ENCODE peak calls at places on chromosomes 7 and 10, in nine cellular contexts. One of them, this sample, is unnamed.

GRCh38 chr7:100629117-100629711 is 12.1 kb downstream of the TFR2 start:
- DNase-seq in dermis microvascular lymphatic vessel endothelial cell: peak
- DNase-seq in spleen: no peak
- DNase-seq in effector CD4-positive, alpha-beta T cell: no peak
- DNase-seq in stimulated activated CD4-positive, alpha-beta T cell treated with anti-CD3 and anti-CD28 coated beads, Interleukin-12 subunit alpha, Interleukin-12 subunit beta, amount 100 ng/mL, for 4 hours: no peak
- DNase-seq in GM03348: no peak
- DNase-seq in mesothelial cell of epicardium: no peak
- DNase-seq in T-helper 2 cell treated with Interferon-gamma antibody and Interleukin-4, amounts not matched to agents 5 μg/mL and 100 μg/mL, for 36 hours: no peak
- DNase-seq in NCI-H2029 treated with DMSO at 0.1 percent for 48 hours: no peak
- DNase-seq in this sample: no peak

GRCh38 chr10:70866424-70866823 is 21.9 kb downstream of the PCBD1 start:
- DNase-seq in spleen: no peak
- DNase-seq in effector CD4-positive, alpha-beta T cell: no peak
- DNase-seq in T-helper 2 cell treated with Interferon-gamma antibody and Interleukin-4, amounts not matched to agents 5 μg/mL and 100 μg/mL, for 36 hours: no peak
- DNase-seq in NCI-H2029 treated with DMSO at 0.1 percent for 48 hours: no peak
- DNase-seq in dermis microvascular lymphatic vessel endothelial cell: no peak
- DNase-seq in stimulated activated CD4-positive, alpha-beta T cell treated with anti-CD3 and anti-CD28 coated beads, Interleukin-12 subunit alpha, Interleukin-12 subunit beta, amount 100 ng/mL, for 4 hours: no peak
- DNase-seq in mesothelial cell of epicardium: no peak
- DNase-seq in GM03348: no peak
- DNase-seq in this sample: no peak

GRCh38 chr10:119207367-119207668 is at the start of gene GRK5:
- DNase-seq in mesothelial cell of epicardium: peak
- DNase-seq in NCI-H2029 treated with DMSO at 0.1 percent for 48 hours: peak
- DNase-seq in dermis microvascular lymphatic vessel endothelial cell: peak
- DNase-seq in stimulated activated CD4-positive, alpha-beta T cell treated with anti-CD3 and anti-CD28 coated beads, Interleukin-12 subunit alpha, Interleukin-12 subunit beta, amount 100 ng/mL, for 4 hours: peak
- DNase-seq in effector CD4-positive, alpha-beta T cell: peak
- DNase-seq in spleen: peak
- DNase-seq in GM03348: peak
- DNase-seq in T-helper 2 cell treated with Interferon-gamma antibody and Interleukin-4, amounts not matched to agents 5 μg/mL and 100 μg/mL, for 36 hours: peak
- DNase-seq in this sample: peak

GRCh38 chr10:110459600-110459999 is 38.1 kb upstream of the DUSP5 start:
- DNase-seq in mesothelial cell of epicardium: no peak
- DNase-seq in stimulated activated CD4-positive, alpha-beta T cell treated with anti-CD3 and anti-CD28 coated beads, Interleukin-12 subunit alpha, Interleukin-12 subunit beta, amount 100 ng/mL, for 4 hours: no peak
- DNase-seq in dermis microvascular lymphatic vessel endothelial cell: no peak
- DNase-seq in effector CD4-positive, alpha-beta T cell: no peak
- DNase-seq in spleen: no peak
- DNase-seq in NCI-H2029 treated with DMSO at 0.1 percent for 48 hours: no peak
- DNase-seq in T-helper 2 cell treated with Interferon-gamma antibody and Interleukin-4, amounts not matched to agents 5 μg/mL and 100 μg/mL, for 36 hours: no peak
- DNase-seq in GM03348: no peak
- DNase-seq in this sample: no peak

GRCh38 chr10:132375795-132376297 is 21.2 kb upstream of the PWWP2B start:
- DNase-seq in spleen: no peak
- DNase-seq in T-helper 2 cell treated with Interferon-gamma antibody and Interleukin-4, amounts not matched to agents 5 μg/mL and 100 μg/mL, for 36 hours: no peak
- DNase-seq in effector CD4-positive, alpha-beta T cell: no peak
- DNase-seq in GM03348: no peak
- DNase-seq in mesothelial cell of epicardium: no peak
- DNase-seq in stimulated activated CD4-positive, alpha-beta T cell treated with anti-CD3 and anti-CD28 coated beads, Interleukin-12 subunit alpha, Interleukin-12 subunit beta, amount 100 ng/mL, for 4 hours: no peak
- DNase-seq in NCI-H2029 treated with DMSO at 0.1 percent for 48 hours: no peak
- DNase-seq in dermis microvascular lymphatic vessel endothelial cell: no peak
- DNase-seq in this sample: no peak

GRCh38 chr7:139671967-139672366 is 105.8 kb downstream of the HIPK2 start:
- DNase-seq in T-helper 2 cell treated with Interferon-gamma antibody and Interleukin-4, amounts not matched to agents 5 μg/mL and 100 μg/mL, for 36 hours: no peak
- DNase-seq in mesothelial cell of epicardium: no peak
- DNase-seq in NCI-H2029 treated with DMSO at 0.1 percent for 48 hours: no peak
- DNase-seq in spleen: no peak
- DNase-seq in stimulated activated CD4-positive, alpha-beta T cell treated with anti-CD3 and anti-CD28 coated beads, Interleukin-12 subunit alpha, Interleukin-12 subunit beta, amount 100 ng/mL, for 4 hours: no peak
- DNase-seq in dermis microvascular lymphatic vessel endothelial cell: no peak
- DNase-seq in effector CD4-positive, alpha-beta T cell: no peak
- DNase-seq in GM03348: no peak
- DNase-seq in this sample: no peak

GRCh38 chr7:83148776-83149175 is 13.9 kb downstream of the PCLO start:
- DNase-seq in effector CD4-positive, alpha-beta T cell: no peak
- DNase-seq in NCI-H2029 treated with DMSO at 0.1 percent for 48 hours: no peak
- DNase-seq in T-helper 2 cell treated with Interferon-gamma antibody and Interleukin-4, amounts not matched to agents 5 μg/mL and 100 μg/mL, for 36 hours: no peak
- DNase-seq in mesothelial cell of epicardium: no peak
- DNase-seq in spleen: no peak
- DNase-seq in GM03348: no peak
- DNase-seq in dermis microvascular lymphatic vessel endothelial cell: peak
- DNase-seq in stimulated activated CD4-positive, alpha-beta T cell treated with anti-CD3 and anti-CD28 coated beads, Interleukin-12 subunit alpha, Interleukin-12 subunit beta, amount 100 ng/mL, for 4 hours: no peak
- DNase-seq in this sample: no peak

GRCh38 chr10:124323145-124323725 is 95.5 kb downstream of the OAT start:
- DNase-seq in stimulated activated CD4-positive, alpha-beta T cell treated with anti-CD3 and anti-CD28 coated beads, Interleukin-12 subunit alpha, Interleukin-12 subunit beta, amount 100 ng/mL, for 4 hours: no peak
- DNase-seq in spleen: peak
- DNase-seq in effector CD4-positive, alpha-beta T cell: no peak
- DNase-seq in mesothelial cell of epicardium: no peak
- DNase-seq in NCI-H2029 treated with DMSO at 0.1 percent for 48 hours: no peak
- DNase-seq in T-helper 2 cell treated with Interferon-gamma antibody and Interleukin-4, amounts not matched to agents 5 μg/mL and 100 μg/mL, for 36 hours: no peak
- DNase-seq in dermis microvascular lymphatic vessel endothelial cell: no peak
- DNase-seq in GM03348: no peak
- DNase-seq in this sample: no peak

GRCh38 chr7:158584392-158584791 is 3.2 kb downstream of the PTPRN2 start:
- DNase-seq in T-helper 2 cell treated with Interferon-gamma antibody and Interleukin-4, amounts not matched to agents 5 μg/mL and 100 μg/mL, for 36 hours: no peak
- DNase-seq in NCI-H2029 treated with DMSO at 0.1 percent for 48 hours: no peak
- DNase-seq in spleen: no peak
- DNase-seq in mesothelial cell of epicardium: no peak
- DNase-seq in dermis microvascular lymphatic vessel endothelial cell: no peak
- DNase-seq in stimulated activated CD4-positive, alpha-beta T cell treated with anti-CD3 and anti-CD28 coated beads, Interleukin-12 subunit alpha, Interleukin-12 subunit beta, amount 100 ng/mL, for 4 hours: no peak
- DNase-seq in GM03348: no peak
- DNase-seq in effector CD4-positive, alpha-beta T cell: no peak
- DNase-seq in this sample: no peak

GRCh38 chr7:124992881-124993562 is 63.4 kb upstream of the POT1 start:
- DNase-seq in GM03348: peak
- DNase-seq in spleen: no peak
- DNase-seq in stimulated activated CD4-positive, alpha-beta T cell treated with anti-CD3 and anti-CD28 coated beads, Interleukin-12 subunit alpha, Interleukin-12 subunit beta, amount 100 ng/mL, for 4 hours: no peak
- DNase-seq in mesothelial cell of epicardium: no peak
- DNase-seq in dermis microvascular lymphatic vessel endothelial cell: no peak
- DNase-seq in NCI-H2029 treated with DMSO at 0.1 percent for 48 hours: no peak
- DNase-seq in T-helper 2 cell treated with Interferon-gamma antibody and Interleukin-4, amounts not matched to agents 5 μg/mL and 100 μg/mL, for 36 hours: no peak
- DNase-seq in effector CD4-positive, alpha-beta T cell: no peak
- DNase-seq in this sample: no peak

GRCh38 chr10:84198206-84198915 is 4.0 kb downstream of the CDHR1 start:
- DNase-seq in mesothelial cell of epicardium: no peak
- DNase-seq in dermis microvascular lymphatic vessel endothelial cell: no peak
- DNase-seq in spleen: peak
- DNase-seq in T-helper 2 cell treated with Interferon-gamma antibody and Interleukin-4, amounts not matched to agents 5 μg/mL and 100 μg/mL, for 36 hours: no peak
- DNase-seq in stimulated activated CD4-positive, alpha-beta T cell treated with anti-CD3 and anti-CD28 coated beads, Interleukin-12 subunit alpha, Interleukin-12 subunit beta, amount 100 ng/mL, for 4 hours: no peak
- DNase-seq in GM03348: no peak
- DNase-seq in NCI-H2029 treated with DMSO at 0.1 percent for 48 hours: no peak
- DNase-seq in effector CD4-positive, alpha-beta T cell: no peak
- DNase-seq in this sample: no peak

GRCh38 chr10:119517235-119518141 is 25.0 kb downstream of the RGS10 start:
- DNase-seq in spleen: peak
- DNase-seq in NCI-H2029 treated with DMSO at 0.1 percent for 48 hours: no peak
- DNase-seq in GM03348: peak
- DNase-seq in mesothelial cell of epicardium: no peak
- DNase-seq in T-helper 2 cell treated with Interferon-gamma antibody and Interleukin-4, amounts not matched to agents 5 μg/mL and 100 μg/mL, for 36 hours: peak
- DNase-seq in stimulated activated CD4-positive, alpha-beta T cell treated with anti-CD3 and anti-CD28 coated beads, Interleukin-12 subunit alpha, Interleukin-12 subunit beta, amount 100 ng/mL, for 4 hours: no peak
- DNase-seq in effector CD4-positive, alpha-beta T cell: peak
- DNase-seq in dermis microvascular lymphatic vessel endothelial cell: peak
- DNase-seq in this sample: peak

GRCh38 chr10:122044713-122045112 is 55.8 kb downstream of the TACC2 start:
- DNase-seq in effector CD4-positive, alpha-beta T cell: no peak
- DNase-seq in mesothelial cell of epicardium: no peak
- DNase-seq in NCI-H2029 treated with DMSO at 0.1 percent for 48 hours: no peak
- DNase-seq in spleen: peak
- DNase-seq in dermis microvascular lymphatic vessel endothelial cell: no peak
- DNase-seq in T-helper 2 cell treated with Interferon-gamma antibody and Interleukin-4, amounts not matched to agents 5 μg/mL and 100 μg/mL, for 36 hours: no peak
- DNase-seq in GM03348: no peak
- DNase-seq in stimulated activated CD4-positive, alpha-beta T cell treated with anti-CD3 and anti-CD28 coated beads, Interleukin-12 subunit alpha, Interleukin-12 subunit beta, amount 100 ng/mL, for 4 hours: no peak
- DNase-seq in this sample: no peak

GRCh38 chr7:24701232-24701898 is 55.9 kb downstream of the GSDME start:
- DNase-seq in spleen: peak
- DNase-seq in NCI-H2029 treated with DMSO at 0.1 percent for 48 hours: no peak
- DNase-seq in GM03348: peak
- DNase-seq in mesothelial cell of epicardium: no peak
- DNase-seq in dermis microvascular lymphatic vessel endothelial cell: peak
- DNase-seq in T-helper 2 cell treated with Interferon-gamma antibody and Interleukin-4, amounts not matched to agents 5 μg/mL and 100 μg/mL, for 36 hours: no peak
- DNase-seq in effector CD4-positive, alpha-beta T cell: no peak
- DNase-seq in stimulated activated CD4-positive, alpha-beta T cell treated with anti-CD3 and anti-CD28 coated beads, Interleukin-12 subunit alpha, Interleukin-12 subunit beta, amount 100 ng/mL, for 4 hours: no peak
- DNase-seq in this sample: no peak

GRCh38 chr10:73991846-73992245 is 6.1 kb upstream of the VCL start:
- DNase-seq in T-helper 2 cell treated with Interferon-gamma antibody and Interleukin-4, amounts not matched to agents 5 μg/mL and 100 μg/mL, for 36 hours: peak
- DNase-seq in effector CD4-positive, alpha-beta T cell: peak
- DNase-seq in spleen: peak
- DNase-seq in stimulated activated CD4-positive, alpha-beta T cell treated with anti-CD3 and anti-CD28 coated beads, Interleukin-12 subunit alpha, Interleukin-12 subunit beta, amount 100 ng/mL, for 4 hours: peak
- DNase-seq in mesothelial cell of epicardium: no peak
- DNase-seq in GM03348: no peak
- DNase-seq in dermis microvascular lymphatic vessel endothelial cell: no peak
- DNase-seq in NCI-H2029 treated with DMSO at 0.1 percent for 48 hours: no peak
- DNase-seq in this sample: peak

GRCh38 chr10:5349362-5349761 is 15.4 kb upstream of the UCN3 start:
- DNase-seq in spleen: no peak
- DNase-seq in dermis microvascular lymphatic vessel endothelial cell: no peak
- DNase-seq in GM03348: no peak
- DNase-seq in effector CD4-positive, alpha-beta T cell: no peak
- DNase-seq in NCI-H2029 treated with DMSO at 0.1 percent for 48 hours: no peak
- DNase-seq in mesothelial cell of epicardium: no peak
- DNase-seq in stimulated activated CD4-positive, alpha-beta T cell treated with anti-CD3 and anti-CD28 coated beads, Interleukin-12 subunit alpha, Interleukin-12 subunit beta, amount 100 ng/mL, for 4 hours: no peak
- DNase-seq in T-helper 2 cell treated with Interferon-gamma antibody and Interleukin-4, amounts not matched to agents 5 μg/mL and 100 μg/mL, for 36 hours: no peak
- DNase-seq in this sample: no peak

GRCh38 chr10:101080933-101081546 is 19.3 kb downstream of the KAZALD1 start:
- DNase-seq in effector CD4-positive, alpha-beta T cell: no peak
- DNase-seq in T-helper 2 cell treated with Interferon-gamma antibody and Interleukin-4, amounts not matched to agents 5 μg/mL and 100 μg/mL, for 36 hours: no peak
- DNase-seq in GM03348: peak
- DNase-seq in spleen: no peak
- DNase-seq in stimulated activated CD4-positive, alpha-beta T cell treated with anti-CD3 and anti-CD28 coated beads, Interleukin-12 subunit alpha, Interleukin-12 subunit beta, amount 100 ng/mL, for 4 hours: no peak
- DNase-seq in NCI-H2029 treated with DMSO at 0.1 percent for 48 hours: no peak
- DNase-seq in mesothelial cell of epicardium: no peak
- DNase-seq in dermis microvascular lymphatic vessel endothelial cell: peak
- DNase-seq in this sample: no peak

GRCh38 chr7:106022193-106022821 is 59.2 kb downstream of the CDHR3 start:
- DNase-seq in GM03348: no peak
- DNase-seq in mesothelial cell of epicardium: no peak
- DNase-seq in dermis microvascular lymphatic vessel endothelial cell: no peak
- DNase-seq in NCI-H2029 treated with DMSO at 0.1 percent for 48 hours: peak
- DNase-seq in effector CD4-positive, alpha-beta T cell: peak
- DNase-seq in T-helper 2 cell treated with Interferon-gamma antibody and Interleukin-4, amounts not matched to agents 5 μg/mL and 100 μg/mL, for 36 hours: peak
- DNase-seq in stimulated activated CD4-positive, alpha-beta T cell treated with anti-CD3 and anti-CD28 coated beads, Interleukin-12 subunit alpha, Interleukin-12 subunit beta, amount 100 ng/mL, for 4 hours: no peak
- DNase-seq in spleen: peak
- DNase-seq in this sample: no peak

GRCh38 chr7:156001496-156002260 is 189.4 kb upstream of the SHH start:
- DNase-seq in mesothelial cell of epicardium: no peak
- DNase-seq in GM03348: no peak
- DNase-seq in T-helper 2 cell treated with Interferon-gamma antibody and Interleukin-4, amounts not matched to agents 5 μg/mL and 100 μg/mL, for 36 hours: no peak
- DNase-seq in effector CD4-positive, alpha-beta T cell: no peak
- DNase-seq in dermis microvascular lymphatic vessel endothelial cell: no peak
- DNase-seq in spleen: no peak
- DNase-seq in NCI-H2029 treated with DMSO at 0.1 percent for 48 hours: no peak
- DNase-seq in stimulated activated CD4-positive, alpha-beta T cell treated with anti-CD3 and anti-CD28 coated beads, Interleukin-12 subunit alpha, Interleukin-12 subunit beta, amount 100 ng/mL, for 4 hours: no peak
- DNase-seq in this sample: no peak

GRCh38 chr7:137020351-137020750 is 151.9 kb downstream of the CHRM2 start:
- DNase-seq in dermis microvascular lymphatic vessel endothelial cell: no peak
- DNase-seq in NCI-H2029 treated with DMSO at 0.1 percent for 48 hours: peak
- DNase-seq in mesothelial cell of epicardium: no peak
- DNase-seq in GM03348: no peak
- DNase-seq in stimulated activated CD4-positive, alpha-beta T cell treated with anti-CD3 and anti-CD28 coated beads, Interleukin-12 subunit alpha, Interleukin-12 subunit beta, amount 100 ng/mL, for 4 hours: no peak
- DNase-seq in effector CD4-positive, alpha-beta T cell: no peak
- DNase-seq in spleen: no peak
- DNase-seq in T-helper 2 cell treated with Interferon-gamma antibody and Interleukin-4, amounts not matched to agents 5 μg/mL and 100 μg/mL, for 36 hours: no peak
- DNase-seq in this sample: no peak

GRCh38 chr10:36023939-36024338 is 381.8 kb upstream of the FZD8 start:
- DNase-seq in stimulated activated CD4-positive, alpha-beta T cell treated with anti-CD3 and anti-CD28 coated beads, Interleukin-12 subunit alpha, Interleukin-12 subunit beta, amount 100 ng/mL, for 4 hours: no peak
- DNase-seq in T-helper 2 cell treated with Interferon-gamma antibody and Interleukin-4, amounts not matched to agents 5 μg/mL and 100 μg/mL, for 36 hours: no peak
- DNase-seq in effector CD4-positive, alpha-beta T cell: no peak
- DNase-seq in NCI-H2029 treated with DMSO at 0.1 percent for 48 hours: no peak
- DNase-seq in dermis microvascular lymphatic vessel endothelial cell: peak
- DNase-seq in GM03348: peak
- DNase-seq in mesothelial cell of epicardium: no peak
- DNase-seq in spleen: no peak
- DNase-seq in this sample: no peak

GRCh38 chr10:70596860-70597809 is 5.4 kb downstream of the PRF1 start:
- DNase-seq in stimulated activated CD4-positive, alpha-beta T cell treated with anti-CD3 and anti-CD28 coated beads, Interleukin-12 subunit alpha, Interleukin-12 subunit beta, amount 100 ng/mL, for 4 hours: no peak
- DNase-seq in spleen: no peak
- DNase-seq in effector CD4-positive, alpha-beta T cell: no peak
- DNase-seq in GM03348: no peak
- DNase-seq in T-helper 2 cell treated with Interferon-gamma antibody and Interleukin-4, amounts not matched to agents 5 μg/mL and 100 μg/mL, for 36 hours: no peak
- DNase-seq in dermis microvascular lymphatic vessel endothelial cell: no peak
- DNase-seq in mesothelial cell of epicardium: no peak
- DNase-seq in NCI-H2029 treated with DMSO at 0.1 percent for 48 hours: no peak
- DNase-seq in this sample: no peak

GRCh38 chr7:47366211-47366610 is 215.7 kb downstream of the TNS3 start:
- DNase-seq in NCI-H2029 treated with DMSO at 0.1 percent for 48 hours: no peak
- DNase-seq in spleen: no peak
- DNase-seq in T-helper 2 cell treated with Interferon-gamma antibody and Interleukin-4, amounts not matched to agents 5 μg/mL and 100 μg/mL, for 36 hours: no peak
- DNase-seq in dermis microvascular lymphatic vessel endothelial cell: no peak
- DNase-seq in effector CD4-positive, alpha-beta T cell: no peak
- DNase-seq in stimulated activated CD4-positive, alpha-beta T cell treated with anti-CD3 and anti-CD28 coated beads, Interleukin-12 subunit alpha, Interleukin-12 subunit beta, amount 100 ng/mL, for 4 hours: no peak
- DNase-seq in mesothelial cell of epicardium: no peak
- DNase-seq in GM03348: no peak
- DNase-seq in this sample: no peak

GRCh38 chr10:116465541-116465940 is 37.9 kb downstream of the PNLIPRP3 start:
- DNase-seq in mesothelial cell of epicardium: no peak
- DNase-seq in GM03348: no peak
- DNase-seq in stimulated activated CD4-positive, alpha-beta T cell treated with anti-CD3 and anti-CD28 coated beads, Interleukin-12 subunit alpha, Interleukin-12 subunit beta, amount 100 ng/mL, for 4 hours: no peak
- DNase-seq in NCI-H2029 treated with DMSO at 0.1 percent for 48 hours: no peak
- DNase-seq in spleen: no peak
- DNase-seq in effector CD4-positive, alpha-beta T cell: no peak
- DNase-seq in T-helper 2 cell treated with Interferon-gamma antibody and Interleukin-4, amounts not matched to agents 5 μg/mL and 100 μg/mL, for 36 hours: no peak
- DNase-seq in dermis microvascular lymphatic vessel endothelial cell: no peak
- DNase-seq in this sample: no peak

GRCh38 chr10:6770846-6771245 is 190.8 kb upstream of the PRKCQ start:
- DNase-seq in T-helper 2 cell treated with Interferon-gamma antibody and Interleukin-4, amounts not matched to agents 5 μg/mL and 100 μg/mL, for 36 hours: no peak
- DNase-seq in stimulated activated CD4-positive, alpha-beta T cell treated with anti-CD3 and anti-CD28 coated beads, Interleukin-12 subunit alpha, Interleukin-12 subunit beta, amount 100 ng/mL, for 4 hours: no peak
- DNase-seq in NCI-H2029 treated with DMSO at 0.1 percent for 48 hours: no peak
- DNase-seq in mesothelial cell of epicardium: no peak
- DNase-seq in spleen: no peak
- DNase-seq in GM03348: no peak
- DNase-seq in effector CD4-positive, alpha-beta T cell: no peak
- DNase-seq in dermis microvascular lymphatic vessel endothelial cell: no peak
- DNase-seq in this sample: no peak

GRCh38 chr10:47041401-47042198 is 130.4 kb downstream of the PTPN20 start:
- DNase-seq in mesothelial cell of epicardium: no peak
- DNase-seq in spleen: no peak
- DNase-seq in T-helper 2 cell treated with Interferon-gamma antibody and Interleukin-4, amounts not matched to agents 5 μg/mL and 100 μg/mL, for 36 hours: no peak
- DNase-seq in dermis microvascular lymphatic vessel endothelial cell: no peak
- DNase-seq in stimulated activated CD4-positive, alpha-beta T cell treated with anti-CD3 and anti-CD28 coated beads, Interleukin-12 subunit alpha, Interleukin-12 subunit beta, amount 100 ng/mL, for 4 hours: no peak
- DNase-seq in NCI-H2029 treated with DMSO at 0.1 percent for 48 hours: no peak
- DNase-seq in GM03348: peak
- DNase-seq in effector CD4-positive, alpha-beta T cell: no peak
- DNase-seq in this sample: no peak

GRCh38 chr7:11665381-11665780 is 166.6 kb downstream of the THSD7A start:
- DNase-seq in effector CD4-positive, alpha-beta T cell: no peak
- DNase-seq in T-helper 2 cell treated with Interferon-gamma antibody and Interleukin-4, amounts not matched to agents 5 μg/mL and 100 μg/mL, for 36 hours: no peak
- DNase-seq in NCI-H2029 treated with DMSO at 0.1 percent for 48 hours: no peak
- DNase-seq in dermis microvascular lymphatic vessel endothelial cell: no peak
- DNase-seq in mesothelial cell of epicardium: no peak
- DNase-seq in GM03348: no peak
- DNase-seq in stimulated activated CD4-positive, alpha-beta T cell treated with anti-CD3 and anti-CD28 coated beads, Interleukin-12 subunit alpha, Interleukin-12 subunit beta, amount 100 ng/mL, for 4 hours: no peak
- DNase-seq in spleen: no peak
- DNase-seq in this sample: no peak

GRCh38 chr10:8852546-8852945 is 798.1 kb downstream of the GATA3 start:
- DNase-seq in stimulated activated CD4-positive, alpha-beta T cell treated with anti-CD3 and anti-CD28 coated beads, Interleukin-12 subunit alpha, Interleukin-12 subunit beta, amount 100 ng/mL, for 4 hours: no peak
- DNase-seq in GM03348: no peak
- DNase-seq in mesothelial cell of epicardium: no peak
- DNase-seq in effector CD4-positive, alpha-beta T cell: no peak
- DNase-seq in NCI-H2029 treated with DMSO at 0.1 percent for 48 hours: no peak
- DNase-seq in spleen: no peak
- DNase-seq in dermis microvascular lymphatic vessel endothelial cell: no peak
- DNase-seq in T-helper 2 cell treated with Interferon-gamma antibody and Interleukin-4, amounts not matched to agents 5 μg/mL and 100 μg/mL, for 36 hours: no peak
- DNase-seq in this sample: no peak

GRCh38 chr7:50372921-50373320 is 68.4 kb downstream of the IKZF1 start:
- DNase-seq in dermis microvascular lymphatic vessel endothelial cell: no peak
- DNase-seq in spleen: no peak
- DNase-seq in NCI-H2029 treated with DMSO at 0.1 percent for 48 hours: no peak
- DNase-seq in GM03348: no peak
- DNase-seq in T-helper 2 cell treated with Interferon-gamma antibody and Interleukin-4, amounts not matched to agents 5 μg/mL and 100 μg/mL, for 36 hours: no peak
- DNase-seq in stimulated activated CD4-positive, alpha-beta T cell treated with anti-CD3 and anti-CD28 coated beads, Interleukin-12 subunit alpha, Interleukin-12 subunit beta, amount 100 ng/mL, for 4 hours: no peak
- DNase-seq in effector CD4-positive, alpha-beta T cell: no peak
- DNase-seq in mesothelial cell of epicardium: no peak
- DNase-seq in this sample: no peak

GRCh38 chr7:134527979-134528371 is 608 bp downstream of the AKR1B10 start:
- DNase-seq in dermis microvascular lymphatic vessel endothelial cell: no peak
- DNase-seq in spleen: no peak
- DNase-seq in effector CD4-positive, alpha-beta T cell: no peak
- DNase-seq in stimulated activated CD4-positive, alpha-beta T cell treated with anti-CD3 and anti-CD28 coated beads, Interleukin-12 subunit alpha, Interleukin-12 subunit beta, amount 100 ng/mL, for 4 hours: no peak
- DNase-seq in NCI-H2029 treated with DMSO at 0.1 percent for 48 hours: no peak
- DNase-seq in T-helper 2 cell treated with Interferon-gamma antibody and Interleukin-4, amounts not matched to agents 5 μg/mL and 100 μg/mL, for 36 hours: no peak
- DNase-seq in GM03348: peak
- DNase-seq in mesothelial cell of epicardium: no peak
- DNase-seq in this sample: no peak

GRCh38 chr7:45072131-45073030 is 16.4 kb downstream of the NACAD start:
- DNase-seq in effector CD4-positive, alpha-beta T cell: no peak
- DNase-seq in mesothelial cell of epicardium: no peak
- DNase-seq in stimulated activated CD4-positive, alpha-beta T cell treated with anti-CD3 and anti-CD28 coated beads, Interleukin-12 subunit alpha, Interleukin-12 subunit beta, amount 100 ng/mL, for 4 hours: no peak
- DNase-seq in dermis microvascular lymphatic vessel endothelial cell: no peak
- DNase-seq in GM03348: no peak
- DNase-seq in spleen: peak
- DNase-seq in NCI-H2029 treated with DMSO at 0.1 percent for 48 hours: no peak
- DNase-seq in T-helper 2 cell treated with Interferon-gamma antibody and Interleukin-4, amounts not matched to agents 5 μg/mL and 100 μg/mL, for 36 hours: no peak
- DNase-seq in this sample: no peak